ENCODE peak calls at places on chromosomes 1 and 21, in six cellular contexts. Z is astrocyte of the spinal cord, A is fibroblast of mammary gland, D is heart right ventricle, Y is GM06990, W is AG04450. B is an unnamed sample.

GRCh38 chr1:167469280-167469965 is 48.9 kb downstream of the CD247 start:
- DNase-seq in Z (no peak), A (no peak), D (no peak), Y (no peak), W (no peak), B (no peak)

GRCh38 chr1:19646366-19646765 is 2.3 kb downstream of the NBL1 start:
- DNase-seq in Z (no peak), A (no peak), D (no peak), Y (no peak), W (no peak), B (no peak)

GRCh38 chr1:230270185-230270939 is 155.8 kb downstream of the PGBD5 start:
- DNase-seq in Z (no peak), A (no peak), D (no peak), Y (no peak), W (no peak), B (no peak)

GRCh38 chr1:29240986-29241385 is 4.7 kb downstream of the PTPRU start:
- DNase-seq in Z (no peak), A (no peak), D (no peak), Y (no peak), W (no peak), B (no peak)

GRCh38 chr1:82788038-82788437 is 987.3 kb downstream of the ADGRL2 start:
- DNase-seq in Z (no peak), A (no peak), D (no peak), Y (no peak), W (no peak), B (no peak)

GRCh38 chr1:76284842-76285241 is 210.3 kb downstream of the ST6GALNAC3 start:
- DNase-seq in Z (no peak), A (no peak), D (no peak), Y (no peak), W (no peak), B (no peak)

GRCh38 chr21:43733529-43734071 is 14.7 kb downstream of the PDXK start:
- DNase-seq in Z (peak), A (peak), D (no peak), Y (no peak), W (no peak), B (peak)

GRCh38 chr1:115440733-115441132 is 102.7 kb upstream of the NGF start:
- DNase-seq in Z (no peak), A (no peak), D (no peak), Y (no peak), W (no peak), B (no peak)

GRCh38 chr1:59638172-59638800 is 176.5 kb upstream of the HOOK1 start:
- DNase-seq in Z (peak), A (peak), D (no peak), Y (no peak), W (peak), B (no peak)

GRCh38 chr1:2352341-2353214 is 38.8 kb downstream of the MORN1 start:
- DNase-seq in Z (no peak), A (no peak), D (peak), Y (no peak), W (no peak), B (no peak)

GRCh38 chr1:48000883-48001282 is 3.7 kb upstream of the TRABD2B start:
- DNase-seq in Z (no peak), A (no peak), D (no peak), Y (no peak), W (no peak), B (no peak)

GRCh38 chr1:184387871-184388670 is 1.2 kb downstream of the C1orf21 start:
- DNase-seq in Z (peak), A (peak), D (peak), Y (peak), W (peak), B (peak)

GRCh38 chr21:44261191-44261631 is 486 bp downstream of the DNMT3L start:
- DNase-seq in Z (no peak), A (no peak), D (no peak), Y (no peak), W (no peak), B (no peak)

GRCh38 chr1:78176448-78176847 is 130.7 kb downstream of the GIPC2 start:
- DNase-seq in Z (peak), A (peak), D (no peak), Y (no peak), W (peak), B (no peak)

GRCh38 chr1:39258146-39258924 is 53.8 kb downstream of the MACF1 start:
- DNase-seq in Z (peak), A (peak), D (peak), Y (no peak), W (no peak), B (peak)

GRCh38 chr1:205318231-205318991 is 3.1 kb downstream of the NUAK2 start:
- DNase-seq in Z (no peak), A (no peak), D (no peak), Y (no peak), W (no peak), B (no peak)

GRCh38 chr1:13513885-13514546 is at the start of gene LRRC38:
- DNase-seq in Z (no peak), A (peak), D (peak), Y (peak), W (no peak), B (no peak)

GRCh38 chr1:81437213-81437612 is 363.5 kb upstream of the ADGRL2 start:
- DNase-seq in Z (no peak), A (no peak), D (no peak), Y (no peak), W (no peak), B (no peak)

GRCh38 chr1:184116287-184116686 is 64.8 kb downstream of the TSEN15 start:
- DNase-seq in Z (no peak), A (no peak), D (no peak), Y (no peak), W (no peak), B (no peak)

GRCh38 chr1:78038491-78038939 is 7.3 kb upstream of the GIPC2 start:
- DNase-seq in Z (peak), A (peak), D (no peak), Y (no peak), W (peak), B (no peak)

GRCh38 chr1:4510276-4510691 is 144.1 kb upstream of the AJAP1 start:
- DNase-seq in Z (no peak), A (no peak), D (no peak), Y (no peak), W (no peak), B (no peak)

GRCh38 chr1:178529364-178530036 is 16.6 kb downstream of the TEX35 start:
- DNase-seq in Z (no peak), A (no peak), D (no peak), Y (no peak), W (no peak), B (no peak)

GRCh38 chr21:43306911-43307676 is 119.8 kb downstream of the SIK1 start:
- DNase-seq in Z (peak), A (peak), D (no peak), Y (peak), W (no peak), B (no peak)

GRCh38 chr1:11731719-11732283 is 4.1 kb upstream of the AGTRAP start:
- DNase-seq in Z (peak), A (peak), D (peak), Y (no peak), W (peak), B (no peak)

GRCh38 chr1:100387644-100388350 is 35.5 kb downstream of the CDC14A start:
- DNase-seq in Z (peak), A (peak), D (no peak), Y (no peak), W (peak), B (no peak)

GRCh38 chr1:223462866-223463404 is 69.7 kb downstream of the CCDC185 start:
- DNase-seq in Z (no peak), A (no peak), D (no peak), Y (no peak), W (no peak), B (no peak)

GRCh38 chr1:177236967-177237366 is 66.2 kb downstream of the BRINP2 start:
- DNase-seq in Z (no peak), A (no peak), D (no peak), Y (no peak), W (no peak), B (no peak)

GRCh38 chr1:234579967-234580366 is 30.0 kb downstream of the IRF2BP2 start:
- DNase-seq in Z (no peak), A (no peak), D (no peak), Y (no peak), W (no peak), B (no peak)

GRCh38 chr1:11406845-11407244 is 72.1 kb upstream of the DISP3 start:
- DNase-seq in Z (no peak), A (no peak), D (no peak), Y (no peak), W (no peak), B (no peak)

GRCh38 chr1:80083892-80084291 is 1077.4 kb upstream of the ADGRL4 start:
- DNase-seq in Z (no peak), A (no peak), D (no peak), Y (no peak), W (no peak), B (no peak)

GRCh38 chr1:247924868-247925267 is at the start of gene OR2AJ1:
- DNase-seq in Z (no peak), A (no peak), D (no peak), Y (no peak), W (no peak), B (no peak)

GRCh38 chr1:36099681-36100341 is 11.1 kb downstream of the ADPRS start:
- DNase-seq in Z (peak), A (peak), D (peak), Y (peak), W (peak), B (peak)

GRCh38 chr1:42992043-42992697 is 33.5 kb upstream of the SLC2A1 start:
- DNase-seq in Z (no peak), A (no peak), D (no peak), Y (no peak), W (no peak), B (no peak)

GRCh38 chr21:34614443-34614692 is 545 bp downstream of the RCAN1 start:
- DNase-seq in Z (no peak), A (no peak), D (no peak), Y (peak), W (no peak), B (peak)

GRCh38 chr1:89298461-89298860 is 25.8 kb upstream of the GBP5 start:
- DNase-seq in Z (no peak), A (no peak), D (no peak), Y (no peak), W (no peak), B (no peak)

DNA sequence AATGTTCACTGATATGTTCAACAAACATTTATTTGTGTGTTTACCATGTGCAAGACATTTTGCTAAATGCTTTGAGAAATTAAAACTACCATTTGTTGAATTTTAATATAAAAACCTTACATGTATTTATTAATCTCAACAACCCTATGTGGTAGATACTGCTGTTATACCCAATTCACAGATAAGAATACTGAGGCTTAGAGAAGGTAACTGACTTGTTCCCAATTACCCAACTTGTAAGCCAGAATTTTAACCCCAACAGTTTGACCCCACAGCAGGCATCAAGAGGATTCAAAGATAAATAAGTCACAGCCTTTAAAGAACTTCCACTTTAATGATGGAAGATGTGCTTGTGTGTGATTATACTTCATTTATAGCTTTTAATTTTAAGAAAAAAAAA is 3.7 kb downstream of the DNAJC8 start:
- DNase-seq in Z (no peak), A (no peak), D (no peak), Y (no peak), W (no peak), B (no peak)
- H3K4me3 ChIP-seq in Z (no peak), A (no peak), D (no peak), Y (no peak), W (no peak), B (no peak)

DNA sequence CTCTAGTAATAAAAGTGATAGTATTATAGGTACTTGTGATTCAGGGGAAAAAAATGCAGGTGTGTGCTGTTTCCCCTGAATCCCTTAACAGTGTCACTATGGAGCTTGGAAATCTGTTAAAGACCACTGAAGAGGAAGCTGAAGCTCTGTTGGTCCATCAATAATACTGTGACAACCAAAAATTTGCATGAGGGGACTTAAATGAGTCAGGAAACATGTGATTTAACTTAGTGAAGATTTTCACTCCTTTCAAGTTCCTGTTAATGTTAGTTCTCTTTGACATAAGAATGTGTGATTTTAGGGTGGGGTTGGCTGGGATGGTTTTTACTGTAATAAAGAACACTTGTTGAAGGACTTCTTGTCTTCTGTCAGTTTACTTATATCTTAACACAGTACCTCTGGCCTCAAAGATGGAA is 32.0 kb downstream of the VANGL2 start:
- DNase-seq in Z (no peak), A (no peak), D (no peak), Y (peak), W (no peak), B (no peak)
- H3K4me3 ChIP-seq in Z (no peak), A (no peak), D (no peak), Y (no peak), W (no peak), B (no peak)

DNA sequence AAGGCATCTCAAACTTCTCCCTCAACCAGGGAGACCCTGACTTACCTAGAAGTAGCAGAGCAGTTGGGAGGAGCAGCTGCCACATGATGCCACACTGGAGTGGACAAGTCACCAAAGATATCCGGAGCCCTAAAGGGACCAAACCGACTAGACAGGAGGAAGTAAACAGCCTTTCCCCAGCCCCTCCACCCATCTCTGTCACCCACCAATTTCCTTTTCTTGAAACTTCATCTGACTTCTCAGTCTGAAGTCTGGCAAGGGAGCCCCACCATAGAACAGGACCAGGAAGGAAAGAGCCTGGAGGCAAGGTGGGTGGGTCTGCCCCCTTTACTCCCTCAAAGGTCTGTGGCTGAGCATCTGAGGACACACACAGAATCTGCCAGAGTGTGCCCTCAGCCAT is at the start of gene FCGR3A:
- DNase-seq in Z (no peak), A (no peak), D (no peak), Y (no peak), W (no peak), B (no peak)
- H3K4me3 ChIP-seq in Z (no peak), A (no peak), D (peak), Y (no peak), W (no peak), B (no peak)

GRCh38 chr1:195584870-195585624 is 1023.2 kb downstream of the KCNT2 start:
- DNase-seq in Z (no peak), A (peak), D (no peak), Y (no peak), W (no peak), B (peak)

GRCh38 chr1:195594322-195594721 is 1013.9 kb downstream of the KCNT2 start:
- DNase-seq in Z (no peak), A (no peak), D (no peak), Y (no peak), W (no peak), B (no peak)

GRCh38 chr1:195594773-195595172 is 1013.5 kb downstream of the KCNT2 start:
- DNase-seq in Z (no peak), A (no peak), D (no peak), Y (no peak), W (no peak), B (no peak)

GRCh38 chr1:195591917-195592672 is 1016.1 kb downstream of the KCNT2 start:
- DNase-seq in Z (peak), A (peak), D (no peak), Y (no peak), W (peak), B (no peak)

GRCh38 chr1:195590649-195591048 is 1017.6 kb downstream of the KCNT2 start:
- DNase-seq in Z (peak), A (no peak), D (no peak), Y (no peak), W (no peak), B (no peak)
- H3K4me3 ChIP-seq in Z (no peak), A (no peak), D (no peak), Y (no peak), W (no peak), B (no peak)

GRCh38 chr21:18620421-18620820 is 216.8 kb upstream of the TMPRSS15 start:
- DNase-seq in Z (no peak), A (no peak), D (no peak), Y (no peak), W (no peak), B (no peak)
- H3K4me3 ChIP-seq in Z (no peak), A (no peak), D (no peak), Y (no peak), W (no peak), B (no peak)

DNA sequence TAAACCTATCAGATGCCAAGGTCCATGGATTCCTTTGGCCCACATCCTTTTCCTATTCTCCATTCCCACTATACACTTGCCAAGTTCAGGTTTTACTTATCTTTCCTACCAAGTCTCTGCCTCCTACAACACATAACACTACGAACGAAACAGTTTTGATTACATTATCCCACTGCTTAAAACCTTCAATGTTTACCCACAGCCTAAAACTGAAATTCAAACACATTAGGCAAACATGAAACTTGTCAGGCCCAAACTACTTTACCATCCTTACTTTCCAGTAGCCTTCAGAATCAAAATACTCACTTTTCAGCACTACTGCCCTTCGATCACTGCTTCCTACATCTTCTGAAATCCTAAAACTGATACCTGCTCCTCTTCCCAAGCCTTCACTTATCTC is 3.0 kb downstream of the SCAF4 start:
- DNase-seq in Z (no peak), A (no peak), D (no peak), Y (no peak), W (no peak), B (no peak)
- H3K4me3 ChIP-seq in Z (no peak), A (no peak), D (no peak), Y (no peak), W (no peak), B (no peak)

GRCh38 chr1:156434976-156435550 is 65.5 kb downstream of the MEF2D start:
- DNase-seq in Z (no peak), A (no peak), D (no peak), Y (no peak), W (no peak), B (no peak)
- H3K4me3 ChIP-seq in Z (no peak), A (no peak), D (peak), Y (no peak), W (no peak), B (peak)

DNA sequence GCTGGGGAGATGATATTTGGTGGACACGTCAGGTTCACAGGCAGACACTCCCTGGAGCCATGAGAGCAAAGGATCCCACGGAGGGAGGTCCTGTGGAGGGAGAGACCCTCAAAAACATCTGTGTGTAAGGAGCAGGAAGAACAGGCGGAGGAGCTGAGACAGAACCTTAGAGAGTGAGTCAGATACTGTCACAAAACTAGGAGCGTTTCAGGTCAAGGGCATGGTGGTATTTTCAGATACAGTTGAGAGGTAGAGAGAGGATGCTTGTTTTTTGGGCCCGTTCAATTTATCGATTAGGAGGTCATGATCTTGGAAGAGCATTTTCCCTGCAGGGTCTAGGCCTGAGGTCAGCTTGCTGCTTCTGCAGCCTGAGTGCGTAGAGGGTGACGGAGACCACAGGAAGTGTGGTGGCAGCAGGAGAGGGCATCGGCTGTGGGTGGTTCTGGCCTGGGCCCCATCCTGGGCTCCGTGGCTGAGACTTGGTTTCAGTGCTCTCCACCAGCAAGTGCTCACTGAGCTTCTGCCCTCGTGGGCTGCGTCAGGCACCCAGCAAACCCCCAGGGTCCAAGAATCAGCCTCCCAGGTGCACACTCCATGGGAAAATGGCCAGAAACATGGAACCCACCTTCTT is 39.9 kb downstream of the SPSB1 start:
- DNase-seq in Z (no peak), A (no peak), D (no peak), Y (no peak), W (no peak), B (no peak)
- H3K4me3 ChIP-seq in Z (no peak), A (no peak), D (no peak), Y (no peak), W (no peak), B (no peak)

B was measured in CD4-positive, alpha-beta memory T cell.